ENCODE peak calls at places on chromosome 22, in nine cellular contexts. Z is NCI-H510A treated with DMSO at 0.1 percent for 48 hours; P is CD4-positive, alpha-beta T cell; Y is SHP77 treated with DMSO at 0.1 percent for 48 hours; Q is mesothelial cell of epicardium; A is T-helper 9 cell; O is B cell; U is ureter; R is midbrain. J is an unnamed sample.

GRCh38 chr22:49663311-49663711 is 164.4 kb downstream of the BRD1 start:
- DNase-seq in U (peak; percentile 28), A (no peak), Z (no peak), O (no peak), Y (no peak), Q (peak; percentile 22), P (no peak), R (no peak), J (no peak)

GRCh38 chr22:31223786-31224191 is 11.7 kb downstream of the LIMK2 start:
- DNase-seq in U (no peak), Z (no peak), O (no peak), Y (no peak), P (no peak), A (no peak), R (no peak), Q (no peak), J (no peak)

GRCh38 chr22:47270463-47271135 is 508.1 kb downstream of the TBC1D22A start:
- DNase-seq in P (no peak), R (no peak), Y (no peak), O (no peak), A (no peak), Q (no peak), Z (no peak), U (no peak), J (no peak)

GRCh38 chr22:47027766-47028165 is 265.3 kb downstream of the TBC1D22A start:
- DNase-seq in R (no peak), U (no peak), Y (no peak), Z (no peak), A (no peak), Q (no peak), O (no peak), P (no peak), J (no peak)

GRCh38 chr22:35686298-35686697 is 31.4 kb upstream of the APOL5 start:
- DNase-seq in P (no peak), Q (no peak), O (peak; percentile 12), Y (no peak), U (no peak), A (no peak), Z (no peak), R (no peak), J (no peak)

GRCh38 chr22:43993072-43993760 is 30.9 kb upstream of the PARVB start:
- DNase-seq in A (peak; percentile 45), R (peak; percentile 32), Z (peak; percentile 53), Q (peak; percentile 77), U (no peak), Y (peak; percentile 4), O (peak; percentile 80), P (peak; percentile 47), J (peak; percentile 61)

GRCh38 chr22:23193882-23194281 is 13.6 kb downstream of the BCR start:
- DNase-seq in R (no peak), A (no peak), Z (no peak), Q (no peak), P (no peak), U (no peak), O (no peak), Y (no peak), J (no peak)

GRCh38 chr22:50446708-50447575 is 27.9 kb downstream of the SBF1 start:
- DNase-seq in R (no peak), Y (no peak), A (no peak), Z (no peak), U (no peak), Q (no peak), P (peak; percentile 5), O (no peak), J (no peak)

GRCh38 chr22:18987765-18988164 is 51.7 kb upstream of the PRODH start:
- DNase-seq in Y (no peak), O (no peak), R (no peak), U (no peak), Q (no peak), P (no peak), Z (no peak), A (no peak), J (no peak)

GRCh38 chr22:26442086-26442756 is 13.2 kb downstream of the ASPHD2 start:
- DNase-seq in A (no peak), Z (no peak), U (no peak), O (no peak), Q (no peak), P (no peak), R (no peak), Y (no peak), J (no peak)

GRCh38 chr22:45692549-45692948 is 20.9 kb downstream of the ATXN10 start:
- DNase-seq in P (no peak), R (no peak), Q (no peak), Y (no peak), U (no peak), A (no peak), O (no peak), Z (no peak), J (no peak)

GRCh38 chr22:30005213-30005857 is 74.9 kb upstream of the HORMAD2 start:
- DNase-seq in Y (peak; percentile 18), Q (peak; percentile 83), P (peak; percentile 29), Z (peak; percentile 46), A (peak; percentile 52), U (peak; percentile 74), O (peak; percentile 70), R (peak; percentile 85), J (peak; percentile 34)

GRCh38 chr22:19855504-19856409 is 1.1 kb upstream of the GNB1L start:
- DNase-seq in U (peak; percentile 58), Z (peak; percentile 45), A (peak; percentile 36), P (peak; percentile 43), O (peak; percentile 59), Y (peak; percentile 56), Q (no peak), R (no peak), J (peak; percentile 49)

GRCh38 chr22:30667092-30667485 is 586 bp downstream of the DUSP18 start:
- DNase-seq in P (no peak), Q (no peak), A (no peak), Y (no peak), R (no peak), U (no peak), O (no peak), Z (no peak), J (no peak)

GRCh38 chr22:45429921-45430775 is 16.7 kb downstream of the RIBC2 start:
- DNase-seq in Y (no peak), R (no peak), O (no peak), P (no peak), Q (no peak), A (no peak), Z (no peak), U (no peak), J (no peak)

GRCh38 chr22:35608088-35608487 is 9.0 kb downstream of the MB start:
- DNase-seq in A (no peak), P (no peak), Y (no peak), R (no peak), Q (no peak), O (no peak), Z (no peak), U (no peak), J (no peak)

GRCh38 chr22:37817705-37818311 is 5.4 kb upstream of the GALR3 start:
- DNase-seq in R (peak; percentile 87), P (peak; percentile 53), A (peak; percentile 82), O (peak; percentile 89), Z (peak; percentile 73), Q (peak; percentile 95), U (peak; percentile 86), Y (peak; percentile 57), J (peak; percentile 64)

GRCh38 chr22:42364641-42365336 is 67.4 kb downstream of the NFAM1 start:
- DNase-seq in Z (no peak), A (no peak), Q (no peak), Y (no peak), U (no peak), P (no peak), O (no peak), R (no peak), J (no peak)

GRCh38 chr22:48899523-48900326 is 927.9 kb downstream of the BRD1 start:
- DNase-seq in P (no peak), Z (no peak), Y (no peak), O (no peak), R (no peak), A (no peak), Q (peak; percentile 29), U (peak; percentile 32), J (no peak)

J was measured in CD8-positive, alpha-beta T cell.